ENCODE peak calls at places on chromosomes 16 and 17, in six cellular contexts. C is sigmoid colon, J is dorsolateral prefrontal cortex, Q is lower lobe of right lung, T is upper lobe of left lung, H is H1. Y is an unnamed sample.

GRCh38 chr17:82836823-82837357 is 2.9 kb downstream of the ZNF750 start:
- DNase-seq in Q (peak), C (peak), J (no peak), T (no peak), H (no peak), Y (no peak)

GRCh38 chr17:56934280-56934679 is 20.4 kb upstream of the TRIM25 start:
- DNase-seq in H (no peak), J (no peak), Q (no peak), T (no peak), C (no peak), Y (no peak)

GRCh38 chr16:56019274-56019673 is 144.1 kb upstream of the CES5A start:
- DNase-seq in Q (no peak), J (no peak), H (no peak), T (no peak), C (no peak), Y (no peak)

GRCh38 chr17:79941088-79942010 is 94.3 kb downstream of the TBC1D16 start:
- DNase-seq in Q (peak), J (no peak), H (no peak), C (peak), T (peak), Y (no peak)

GRCh38 chr17:76176701-76177574 is 35.9 kb upstream of the FOXJ1 start:
- DNase-seq in H (no peak), J (no peak), Q (no peak), C (no peak), T (peak), Y (no peak)

GRCh38 chr17:37067555-37068111 is 118.9 kb downstream of the AATF start:
- DNase-seq in T (peak), Q (no peak), H (no peak), J (no peak), C (peak), Y (no peak)

GRCh38 chr17:39963826-39964225 is 1.0 kb downstream of the GSDMA start:
- DNase-seq in Q (no peak), H (no peak), T (no peak), J (no peak), C (no peak), Y (no peak)

GRCh38 chr17:75380315-75380714 is 25.2 kb downstream of the GRB2 start:
- DNase-seq in T (no peak), C (no peak), H (no peak), Q (no peak), J (no peak), Y (no peak)

GRCh38 chr16:66471696-66472393 is 44.8 kb downstream of the BEAN1 start:
- DNase-seq in H (no peak), J (no peak), C (peak), Q (no peak), T (no peak), Y (peak)

GRCh38 chr17:64291268-64291851 is 28.3 kb upstream of the TEX2 start:
- DNase-seq in Q (no peak), H (no peak), J (no peak), C (no peak), T (no peak), Y (no peak)
- TF ChIP-seq CTCF in Q (peak), H (peak), J (peak), C (no peak), T (peak), Y (peak)

GRCh38 chr16:27448531-27449433 is 46.8 kb downstream of the IL21R start:
- DNase-seq in H (no peak), Q (no peak), J (no peak), C (no peak), T (peak), Y (no peak)

GRCh38 chr16:27444470-27444869 is 42.5 kb downstream of the IL21R start:
- DNase-seq in T (no peak), J (no peak), C (peak), Q (peak), H (no peak), Y (no peak)

GRCh38 chr16:27446721-27447120 is 44.7 kb downstream of the IL21R start:
- DNase-seq in T (no peak), Q (peak), C (no peak), J (no peak), H (no peak), Y (no peak)

GRCh38 chr16:27444015-27444414 is 42.0 kb downstream of the IL21R start:
- DNase-seq in C (no peak), Q (no peak), T (no peak), J (no peak), H (no peak), Y (no peak)

DNA sequence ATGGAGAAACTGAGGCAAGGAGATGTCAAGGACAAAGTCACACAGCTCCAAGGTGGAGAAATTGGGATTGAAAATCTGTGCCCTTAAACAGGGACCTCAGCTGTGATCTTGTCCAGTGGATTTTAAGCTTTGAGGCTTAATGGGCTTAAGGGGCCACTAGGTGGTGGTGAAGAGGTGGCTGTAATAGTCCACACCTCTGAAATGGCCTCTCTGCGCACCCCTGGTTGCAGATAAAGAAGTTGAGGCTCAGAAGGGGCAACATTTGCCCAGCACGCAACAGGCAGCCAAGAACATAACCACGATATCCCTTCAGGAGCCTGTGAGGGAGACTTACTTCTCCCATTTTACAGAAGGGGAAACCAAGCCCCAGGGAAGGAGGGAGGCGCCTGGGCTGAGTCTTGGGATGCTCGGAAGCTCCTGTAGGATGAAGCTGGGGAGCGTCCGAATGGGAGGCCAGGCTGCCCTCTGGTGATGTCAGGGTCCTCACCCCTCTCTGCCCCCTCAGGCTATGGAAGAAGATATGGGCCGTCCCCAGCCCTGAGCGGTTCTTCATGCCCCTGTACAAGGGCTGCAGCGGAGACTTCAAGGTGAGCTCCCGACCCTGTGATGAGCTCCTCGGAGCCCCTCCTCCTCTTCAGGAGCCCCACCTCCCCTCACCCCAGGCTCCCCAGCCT is 43.7 kb downstream of the IL21R start:
- DNase-seq in H (no peak), Q (peak), C (peak), J (no peak), T (no peak), Y (no peak)
- TF ChIP-seq CTCF in H (peak), Q (no peak), C (no peak), J (no peak), T (no peak), Y (peak)

DNA sequence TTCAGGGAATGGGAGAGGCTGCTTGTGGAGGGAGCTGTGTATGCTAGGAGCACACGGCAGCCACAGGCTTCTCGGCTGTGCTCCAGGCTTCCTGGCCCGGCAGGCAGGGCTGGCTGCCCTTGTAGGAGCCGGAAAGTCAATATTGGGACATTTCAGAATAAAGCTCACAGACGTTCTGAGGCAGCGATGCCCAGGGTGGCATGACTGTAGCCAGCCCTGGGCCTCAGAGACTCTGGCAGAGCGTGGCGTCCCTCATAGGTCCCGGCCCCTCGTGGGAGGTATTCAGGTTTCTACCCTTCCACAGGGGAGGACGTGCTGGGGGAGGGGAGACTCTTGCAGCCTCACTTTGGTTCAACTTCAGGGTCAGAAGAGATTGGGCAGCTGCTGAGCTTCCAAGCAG is 65.8 kb downstream of the BANP start:
- DNase-seq in J (no peak), H (no peak), C (peak), T (peak), Q (peak), Y (no peak)
- TF ChIP-seq CTCF in J (no peak), H (no peak), C (no peak), T (no peak), Q (no peak), Y (no peak)

GRCh38 chr16:27862953-27863352 is 200.6 kb downstream of the GSG1L start:
- DNase-seq in T (no peak), Q (no peak), C (no peak), H (no peak), J (no peak), Y (no peak)
- TF ChIP-seq CTCF in T (no peak), Q (no peak), C (no peak), H (no peak), J (no peak), Y (no peak)

DNA sequence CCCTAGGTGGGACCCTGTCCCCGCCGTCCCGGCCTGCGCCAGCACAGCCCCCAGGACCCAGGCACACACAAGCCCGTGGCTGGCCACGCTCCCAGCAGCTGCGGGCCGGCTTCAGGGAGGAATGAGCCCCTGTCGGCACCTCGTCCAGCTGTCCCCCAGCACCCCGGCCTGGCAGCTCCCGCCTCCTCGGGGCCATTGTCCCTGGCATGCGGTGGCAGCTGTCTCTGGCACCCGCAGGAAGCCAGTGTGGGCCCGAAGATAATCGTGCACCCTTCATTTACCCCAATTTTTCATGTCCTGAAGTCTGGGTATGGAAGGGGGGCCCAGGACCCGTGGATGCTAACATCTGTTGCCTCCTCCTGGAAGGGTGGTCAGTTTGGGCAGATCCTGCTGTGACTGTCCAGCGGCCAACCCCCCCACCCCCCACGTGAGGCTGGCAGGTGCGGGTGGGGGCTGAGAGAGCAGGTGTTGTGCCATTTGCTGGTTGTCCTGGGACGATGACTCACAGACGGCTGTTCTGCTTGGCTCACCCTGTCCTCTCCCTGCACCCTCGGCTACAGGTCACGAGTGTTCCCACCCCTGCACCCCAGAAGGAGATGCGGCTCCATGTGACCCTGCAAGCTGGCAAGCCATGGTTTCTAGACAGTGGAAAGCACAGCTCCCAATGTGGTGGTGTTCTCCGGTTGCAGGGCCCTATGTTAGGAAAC is 4.0 kb upstream of the LMF1 start:
- DNase-seq in C (no peak), Q (no peak), H (no peak), T (peak), J (peak), Y (no peak)
- TF ChIP-seq CTCF in C (no peak), Q (no peak), H (no peak), T (no peak), J (no peak), Y (no peak)

DNA sequence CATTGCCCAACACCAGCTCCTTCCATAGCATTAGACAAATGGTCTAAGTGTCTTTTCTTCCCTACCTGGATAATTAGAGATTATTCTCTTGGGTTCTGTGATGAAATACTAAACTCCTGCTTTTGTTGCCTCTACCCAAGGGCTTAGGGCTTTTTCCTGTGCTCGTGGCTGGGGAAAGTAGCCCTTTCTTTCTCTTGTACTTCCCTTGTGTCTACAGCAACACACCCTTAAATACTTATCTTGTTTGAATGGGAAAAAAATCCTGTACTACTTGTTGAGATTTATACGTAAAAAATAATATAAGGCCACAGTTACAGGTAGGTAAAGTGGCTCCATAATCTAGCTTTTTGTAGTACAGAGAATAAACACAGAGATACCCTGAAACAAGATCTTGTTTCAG is 7.0 kb upstream of the NACA2 start:
- DNase-seq in T (no peak), J (no peak), H (no peak), Q (no peak), C (no peak), Y (no peak)
- TF ChIP-seq CTCF in T (no peak), J (no peak), H (no peak), Q (no peak), C (no peak), Y (no peak)

DNA sequence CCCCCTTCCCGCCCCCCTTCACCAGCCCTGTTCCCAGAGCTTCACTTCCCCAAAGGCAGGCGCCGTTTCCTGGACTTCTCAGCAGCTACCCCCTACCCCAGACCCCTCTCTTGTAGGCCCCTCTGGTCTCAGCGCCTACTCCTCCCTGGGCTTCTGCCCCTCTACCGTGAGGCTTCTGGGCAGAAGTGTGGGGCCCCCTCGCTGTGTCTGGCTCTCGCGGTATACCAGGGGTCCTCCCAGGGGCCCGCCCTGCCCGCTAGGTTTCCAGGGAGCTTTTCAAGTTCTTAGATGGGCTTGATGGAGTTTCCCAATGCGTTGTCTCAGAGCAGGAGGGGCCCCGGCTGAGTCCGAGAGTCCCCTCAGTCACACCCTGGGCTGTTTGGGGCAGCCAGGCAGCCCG is 247.1 kb downstream of the SEC14L1 start:
- DNase-seq in H (no peak), Q (no peak), J (no peak), C (no peak), T (no peak), Y (no peak)
- TF ChIP-seq CTCF in H (no peak), Q (no peak), J (no peak), C (no peak), T (no peak), Y (no peak)

DNA sequence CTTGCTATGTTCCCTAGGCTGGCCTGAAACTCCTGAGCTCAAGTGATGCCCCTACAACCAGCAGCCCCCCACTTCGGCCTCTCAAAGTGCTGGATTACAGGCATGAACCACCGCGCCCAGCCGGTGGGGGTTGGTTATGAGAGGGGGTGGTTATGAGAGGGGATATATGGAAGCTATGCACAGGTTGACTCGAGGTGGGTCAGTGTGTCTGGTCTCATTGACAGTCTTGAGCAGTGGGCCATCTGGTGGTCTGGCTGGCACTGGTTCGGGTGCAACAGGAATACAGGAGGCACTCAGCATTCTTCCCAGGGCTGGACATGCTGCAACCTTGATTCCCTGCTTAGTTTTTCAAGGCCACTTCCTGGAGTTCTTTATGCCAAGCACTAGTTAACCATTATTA is 5.6 kb upstream of the STX1B start:
- DNase-seq in H (no peak), T (no peak), J (no peak), C (no peak), Q (no peak), Y (no peak)
- TF ChIP-seq CTCF in H (peak), T (no peak), J (no peak), C (no peak), Q (no peak), Y (peak)